ENCODE peak calls at places on chromosomes 4 and X, in nine cellular contexts. U, K, I, Q, R, N, D, W and O are unnamed samples.

GRCh38 chrX:12949205-12949926 is 25.5 kb upstream of the TMSB4X start:
- DNase-seq in U (no peak), K (no peak), I (no peak), Q (no peak), R (no peak), N (peak), D (no peak), W (no peak), O (no peak)

GRCh38 chrX:66030505-66031317 is 9.2 kb downstream of the VSIG4 start:
- DNase-seq in U (peak), K (no peak), I (peak), Q (peak), R (peak), N (no peak), D (no peak), W (peak), O (peak)

GRCh38 chr4:72348701-72349100 is 220.3 kb downstream of the ADAMTS3 start:
- DNase-seq in U (no peak), K (no peak), I (no peak), Q (no peak), R (no peak), N (no peak), D (no peak), W (no peak), O (no peak)

GRCh38 chrX:50988649-50989048 is 78.1 kb downstream of the BMP15 start:
- DNase-seq in U (peak), K (peak), I (no peak), Q (peak), R (no peak), N (no peak), D (no peak), W (peak), O (peak)

GRCh38 chr4:154189346-154189745 is 302.3 kb downstream of the DCHS2 start:
- DNase-seq in U (no peak), K (no peak), I (no peak), Q (no peak), R (no peak), N (no peak), D (no peak), W (no peak), O (no peak)

GRCh38 chr4:10047967-10048366 is 26.7 kb upstream of the SLC2A9 start:
- DNase-seq in U (no peak), K (no peak), I (no peak), Q (no peak), R (no peak), N (no peak), D (no peak), W (no peak), O (no peak)

GRCh38 chrX:119565110-119565663 is at the start of gene STEEP1:
- DNase-seq in U (peak), K (peak), I (peak), Q (peak), R (peak), N (peak), D (peak), W (peak), O (peak)

GRCh38 chr4:17770845-17771244 is 10.6 kb downstream of the FAM184B start:
- DNase-seq in U (peak), K (no peak), I (no peak), Q (no peak), R (no peak), N (no peak), D (no peak), W (no peak), O (no peak)

GRCh38 chr4:127975121-127975770 is 10.0 kb downstream of the ABHD18 start:
- DNase-seq in U (no peak), K (peak), I (no peak), Q (no peak), R (peak), N (no peak), D (no peak), W (no peak), O (no peak)

GRCh38 chr4:5813882-5814255 is 79.0 kb downstream of the CRMP1 start:
- DNase-seq in U (no peak), K (no peak), I (no peak), Q (no peak), R (no peak), N (no peak), D (no peak), W (no peak), O (no peak)

GRCh38 chr4:76601791-76602190 is 166.8 kb downstream of the SHROOM3 start:
- DNase-seq in U (peak), K (no peak), I (no peak), Q (no peak), R (no peak), N (no peak), D (no peak), W (no peak), O (no peak)

GRCh38 chr4:97150966-97151365 is 992.3 kb downstream of the STPG2 start:
- DNase-seq in U (no peak), K (no peak), I (no peak), Q (no peak), R (no peak), N (no peak), D (no peak), W (no peak), O (no peak)

GRCh38 chr4:92969650-92970370 is 666.0 kb downstream of the GRID2 start:
- DNase-seq in U (no peak), K (peak), I (peak), Q (no peak), R (peak), N (no peak), D (no peak), W (no peak), O (peak)

GRCh38 chrX:2676794-2677675 is 14.1 kb upstream of the CD99 start:
- DNase-seq in U (no peak), K (no peak), I (no peak), Q (no peak), R (no peak), N (no peak), D (no peak), W (no peak), O (no peak)

GRCh38 chr4:139975830-139976272 is 178.1 kb downstream of the MAML3 start:
- DNase-seq in U (no peak), K (no peak), I (no peak), Q (no peak), R (no peak), N (no peak), D (peak), W (no peak), O (no peak)

GRCh38 chr4:59381591-59381990 is 1818.5 kb upstream of the ADGRL3 start:
- DNase-seq in U (no peak), K (no peak), I (no peak), Q (no peak), R (no peak), N (no peak), D (no peak), W (no peak), O (no peak)

GRCh38 chrX:130829526-130830515 is 73.2 kb downstream of the ENOX2 start:
- DNase-seq in U (no peak), K (no peak), I (no peak), Q (no peak), R (no peak), N (no peak), D (peak), W (no peak), O (no peak)

GRCh38 chr4:3745886-3746656 is 20.1 kb upstream of the ADRA2C start:
- DNase-seq in U (no peak), K (peak), I (peak), Q (peak), R (no peak), N (no peak), D (no peak), W (no peak), O (no peak)

GRCh38 chrX:100829730-100830129 is 9.5 kb downstream of the CSTF2 start:
- DNase-seq in U (no peak), K (no peak), I (no peak), Q (no peak), R (no peak), N (peak), D (peak), W (no peak), O (no peak)

GRCh38 chrX:67290489-67291220 is 253.2 kb upstream of the AR start:
- DNase-seq in U (no peak), K (no peak), I (no peak), Q (no peak), R (no peak), N (no peak), D (no peak), W (no peak), O (no peak)

GRCh38 chrX:67288958-67289641 is 254.7 kb upstream of the AR start:
- DNase-seq in U (no peak), K (no peak), I (no peak), Q (no peak), R (no peak), N (no peak), D (no peak), W (no peak), O (no peak)
- TF ChIP-seq REST in U (no peak), K (no peak), I (no peak), Q (no peak), R (no peak), N (no peak), D (no peak), W (no peak), O (no peak)

DNA sequence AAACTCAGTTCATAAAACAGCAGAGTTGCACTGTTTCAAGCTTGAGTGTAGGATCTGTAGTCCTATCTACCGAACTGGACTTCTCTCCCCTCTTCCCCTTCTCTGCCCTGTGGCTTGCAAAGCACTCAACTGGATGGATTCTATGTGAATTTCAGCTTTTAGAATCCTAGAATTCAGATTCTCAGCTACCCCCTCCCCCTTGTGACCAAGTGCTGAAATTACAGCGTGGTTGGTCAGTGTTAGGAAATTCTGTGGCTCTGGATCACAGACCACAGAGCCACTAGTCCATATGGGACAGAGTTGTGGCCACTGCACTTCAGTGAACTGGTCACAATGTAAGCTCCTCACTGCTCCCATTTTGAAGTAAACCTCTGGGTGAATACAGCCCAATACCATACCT is 64.6 kb upstream of the TRPC5 start:
- DNase-seq in U (peak), K (peak), I (no peak), Q (peak), R (no peak), N (no peak), D (no peak), W (peak), O (peak)
- TF ChIP-seq REST in U (no peak), K (no peak), I (no peak), Q (no peak), R (no peak), N (no peak), D (no peak), W (no peak), O (no peak)

GRCh38 chr4:121554377-121554776 is 142.4 kb downstream of the ANXA5 start:
- DNase-seq in U (no peak), K (no peak), I (no peak), Q (no peak), R (no peak), N (no peak), D (no peak), W (no peak), O (no peak)
- TF ChIP-seq REST in U (no peak), K (no peak), I (no peak), Q (no peak), R (no peak), N (no peak), D (no peak), W (no peak), O (no peak)

DNA sequence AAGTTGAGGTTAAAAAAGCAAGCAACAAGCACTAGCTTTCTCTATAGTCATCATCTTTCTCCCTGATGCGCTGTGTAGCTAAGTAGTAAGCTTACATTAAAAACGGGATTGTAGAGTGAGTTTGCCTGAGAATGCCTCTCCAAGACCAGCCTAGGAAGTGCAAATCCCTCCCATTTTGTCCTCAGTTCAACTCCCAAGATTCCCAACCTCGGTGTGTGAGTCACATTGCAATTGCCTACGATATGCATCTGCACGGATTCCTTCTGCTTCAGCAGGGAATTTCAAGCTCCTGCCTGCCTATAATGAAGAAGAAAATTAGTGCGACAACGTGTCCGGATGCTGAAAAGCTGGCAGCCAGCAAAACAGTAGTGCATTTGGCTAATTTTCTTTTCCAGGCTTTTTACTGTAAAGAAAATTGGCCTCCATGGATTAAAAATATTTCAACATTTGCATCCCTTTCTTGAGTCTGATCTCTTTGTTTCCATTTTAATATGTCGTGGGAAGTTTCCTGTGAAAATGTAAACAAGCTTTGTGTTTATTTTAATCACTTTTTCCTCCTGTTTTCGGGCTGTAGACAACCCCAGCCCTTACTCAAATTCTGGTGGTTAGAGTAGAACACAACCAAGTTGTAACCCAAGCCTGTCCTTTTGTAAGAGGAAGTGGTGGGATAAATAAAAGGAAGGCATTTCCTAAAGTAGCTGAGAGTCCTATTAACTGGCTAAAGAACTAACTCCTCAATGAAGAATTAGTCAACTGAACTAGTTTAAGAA is 58.4 kb upstream of the TET2 start:
- DNase-seq in U (no peak), K (no peak), I (no peak), Q (no peak), R (no peak), N (no peak), D (no peak), W (peak), O (no peak)
- TF ChIP-seq REST in U (no peak), K (no peak), I (no peak), Q (peak), R (no peak), N (no peak), D (no peak), W (no peak), O (no peak)

DNA sequence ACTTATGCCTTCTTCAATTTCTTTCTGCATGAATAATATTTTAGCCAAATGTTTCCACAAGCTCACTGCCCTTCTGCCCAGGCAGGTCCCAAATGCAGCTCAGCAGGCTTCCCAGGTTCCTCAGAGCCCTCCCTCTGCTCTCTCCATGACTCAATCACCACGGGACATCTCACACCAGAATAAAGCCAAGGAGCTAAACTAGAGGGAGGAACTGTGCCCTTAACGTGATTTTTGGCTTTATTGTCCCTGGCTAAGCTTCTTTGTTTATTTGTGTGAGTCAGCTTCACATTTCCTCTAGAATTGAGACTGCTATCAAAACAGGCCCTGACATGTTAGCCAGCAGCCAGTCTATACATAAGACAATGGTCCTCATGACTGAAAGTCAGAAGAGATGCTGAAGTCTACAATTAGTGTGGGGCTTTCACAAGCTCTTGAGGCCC is 186.4 kb upstream of the GALNT7 start:
- DNase-seq in U (no peak), K (peak), I (peak), Q (no peak), R (no peak), N (peak), D (no peak), W (no peak), O (peak)
- TF ChIP-seq REST in U (no peak), K (no peak), I (no peak), Q (no peak), R (no peak), N (no peak), D (no peak), W (no peak), O (no peak)

GRCh38 chr4:144611850-144612249 is 34.1 kb upstream of the HHIP start:
- DNase-seq in U (peak), K (peak), I (peak), Q (peak), R (peak), N (no peak), D (no peak), W (peak), O (no peak)
- TF ChIP-seq REST in U (no peak), K (no peak), I (no peak), Q (no peak), R (no peak), N (no peak), D (no peak), W (no peak), O (no peak)

DNA sequence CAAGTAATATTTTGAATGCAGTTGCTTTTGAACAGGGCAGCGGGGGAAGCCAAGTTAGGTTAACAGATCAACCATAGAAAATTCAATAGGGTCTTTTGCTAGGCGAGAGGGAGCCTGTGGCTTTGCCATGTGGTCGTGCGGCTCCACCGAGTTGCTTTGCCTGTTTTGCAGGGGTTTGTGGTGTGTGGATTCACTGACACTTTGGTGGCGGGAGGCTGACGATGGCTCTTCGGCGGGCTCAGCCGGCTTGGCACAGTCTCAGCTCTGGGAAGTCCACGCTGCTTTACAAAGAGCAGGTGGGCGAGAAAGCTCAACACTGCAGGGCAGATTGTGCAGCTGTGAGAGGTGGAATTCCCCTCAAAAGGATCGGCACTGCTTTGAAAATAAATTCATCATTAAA is 201.6 kb upstream of the LEF1 start:
- DNase-seq in U (no peak), K (no peak), I (no peak), Q (no peak), R (no peak), N (no peak), D (no peak), W (no peak), O (no peak)
- TF ChIP-seq REST in U (no peak), K (no peak), I (no peak), Q (no peak), R (no peak), N (no peak), D (no peak), W (no peak), O (no peak)

DNA sequence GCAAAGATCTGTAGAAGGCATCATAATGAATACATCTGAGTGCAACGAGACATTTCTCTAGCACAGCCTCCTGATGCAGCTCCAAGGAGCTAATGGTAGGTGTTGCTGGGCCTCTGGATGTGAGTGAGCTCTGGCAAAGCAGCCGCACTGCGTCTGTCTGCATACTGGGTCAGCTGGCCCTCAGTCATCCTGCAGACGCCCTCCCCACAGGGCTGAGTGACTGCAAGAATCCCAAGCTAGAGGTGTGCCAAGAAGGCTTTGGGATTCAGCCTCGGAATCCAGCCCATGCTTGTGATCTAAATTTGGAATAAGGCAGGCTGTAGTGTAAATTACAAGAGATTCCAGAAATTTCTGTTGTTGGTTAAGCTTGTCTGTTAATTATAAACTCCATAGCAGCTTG is 18.5 kb downstream of the HERC3 start:
- DNase-seq in U (no peak), K (no peak), I (no peak), Q (no peak), R (no peak), N (no peak), D (no peak), W (no peak), O (no peak)
- TF ChIP-seq REST in U (no peak), K (no peak), I (no peak), Q (no peak), R (no peak), N (no peak), D (no peak), W (no peak), O (no peak)

DNA sequence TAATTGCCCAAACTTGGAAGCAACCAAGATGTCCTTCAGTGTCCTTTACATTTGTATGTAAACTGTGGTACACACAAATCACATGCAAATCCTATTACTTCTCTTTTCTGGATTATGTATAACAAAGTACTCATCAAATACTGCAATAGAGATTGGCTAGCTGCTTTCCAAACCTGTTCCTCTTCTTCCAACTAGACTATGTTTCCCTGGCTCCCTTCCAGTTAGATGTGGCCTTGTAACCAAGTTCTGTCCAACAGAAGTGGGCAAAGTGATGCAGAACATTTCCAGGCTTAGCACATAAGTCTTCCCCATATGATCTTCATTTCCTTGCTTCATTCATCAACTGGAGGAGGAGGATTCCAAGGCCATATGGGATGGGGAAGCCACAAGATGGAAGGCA is 8.1 kb downstream of the SLC9A7 start:
- DNase-seq in U (no peak), K (no peak), I (no peak), Q (no peak), R (no peak), N (no peak), D (no peak), W (no peak), O (no peak)
- TF ChIP-seq REST in U (no peak), K (no peak), I (no peak), Q (no peak), R (no peak), N (no peak), D (no peak), W (no peak), O (no peak)

DNA sequence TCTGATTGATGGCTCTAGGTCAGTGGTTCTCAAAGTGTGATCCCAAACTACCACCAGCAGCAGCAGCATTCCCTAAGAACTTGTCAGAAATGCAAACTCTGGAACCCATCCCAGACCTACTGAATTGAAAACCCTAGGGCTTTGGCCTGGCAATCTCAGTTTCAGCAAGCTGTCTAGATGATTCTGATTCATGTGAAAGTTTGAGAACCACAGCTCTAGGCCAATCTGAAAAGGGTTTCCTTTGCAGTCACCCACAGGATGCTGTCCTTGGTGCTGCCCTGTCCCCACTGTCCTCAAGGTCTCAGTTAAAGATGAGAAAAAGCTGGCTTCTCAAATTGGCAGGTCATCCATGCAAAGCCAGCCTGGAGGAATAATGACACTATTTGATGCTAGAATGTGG is 34.8 kb downstream of the SMPX start:
- DNase-seq in U (no peak), K (no peak), I (no peak), Q (no peak), R (no peak), N (no peak), D (no peak), W (peak), O (no peak)
- TF ChIP-seq REST in U (no peak), K (peak), I (peak), Q (peak), R (peak), N (peak), D (peak), W (peak), O (peak)